ENCODE peak calls at places on chromosome X, in four cellular contexts. I, Q, V and U are unnamed samples.

GRCh38 chrX:48938721-48939416 is 18.5 kb downstream of the OTUD5 start:
- DNase-seq in I (no peak), V (no peak), Q (no peak), U (no peak)

GRCh38 chrX:38636949-38637819 is 75.8 kb downstream of the TSPAN7 start:
- DNase-seq in Q (no peak), I (no peak), V (peak), U (no peak)

GRCh38 chrX:10465254-10465653 is 155.1 kb downstream of the MID1 start:
- DNase-seq in Q (no peak), I (no peak), V (no peak), U (no peak)

GRCh38 chrX:134202561-134202960 is 34.4 kb upstream of the CCDC160 start:
- DNase-seq in V (no peak), Q (no peak), I (no peak), U (no peak)

GRCh38 chrX:102808336-102808735 is 87.8 kb downstream of the GPRASP3 start:
- DNase-seq in Q (no peak), I (no peak), V (no peak), U (no peak)

GRCh38 chrX:149121526-149121925 is 383.6 kb downstream of the IDS start:
- DNase-seq in V (no peak), Q (no peak), I (no peak), U (no peak)

GRCh38 chrX:93985621-93986020 is 311.6 kb downstream of the FAM133A start:
- DNase-seq in V (no peak), Q (no peak), I (no peak), U (no peak)

GRCh38 chrX:136950206-136950605 is 69.7 kb upstream of the RBMX start:
- DNase-seq in V (no peak), I (no peak), Q (no peak), U (no peak)

GRCh38 chrX:65874765-65875164 is 165.1 kb downstream of the VSIG4 start:
- DNase-seq in I (no peak), Q (peak), V (no peak), U (no peak)

GRCh38 chrX:152904151-152905080 is 6.5 kb downstream of the ZNF185 start:
- DNase-seq in V (no peak), I (no peak), Q (peak), U (no peak)

GRCh38 chrX:140090800-140091275 is 125.5 kb upstream of the CXorf66 start:
- DNase-seq in Q (no peak), I (no peak), V (no peak), U (no peak)

GRCh38 chrX:130916636-130917422 is 13.8 kb upstream of the ENOX2 start:
- DNase-seq in I (peak), V (peak), Q (peak), U (peak)

DNA sequence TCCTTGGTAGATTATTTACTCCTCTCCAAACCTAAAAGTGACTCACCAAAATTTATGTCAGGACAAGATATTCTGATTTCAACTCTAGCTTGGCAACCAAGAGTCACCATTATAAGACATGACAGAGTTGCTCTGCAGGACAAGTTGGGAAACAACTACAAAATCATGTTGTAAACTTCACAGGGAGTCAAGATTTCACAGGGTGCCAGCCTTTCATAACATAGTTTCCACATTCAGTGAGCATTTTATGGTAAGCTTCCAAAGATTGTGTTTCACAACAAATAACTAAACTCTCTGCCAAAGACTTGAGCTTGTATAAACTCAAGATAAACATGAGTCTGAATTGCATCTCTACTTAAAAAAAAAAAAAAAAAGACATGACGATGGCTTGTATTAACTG is 121.0 kb upstream of the DIAPH2 start:
- DNase-seq in I (no peak), Q (no peak), V (no peak), U (no peak)
- TF ChIP-seq POLR2AphosphoS5 in I (no peak), Q (no peak), V (no peak), U (no peak)

GRCh38 chrX:1661048-1661921 is 46.4 kb downstream of the ASMT start:
- DNase-seq in I (peak), Q (peak), V (peak), U (no peak)
- TF ChIP-seq TCF7L2 in I (no peak), Q (no peak), V (no peak), U (no peak)

GRCh38 chrX:107448625-107449468 is 605 bp upstream of the FRMPD3 start:
- DNase-seq in V (no peak), Q (no peak), I (no peak), U (no peak)
- H3K4me3 ChIP-seq in V (no peak), Q (no peak), I (peak), U (peak)

DNA sequence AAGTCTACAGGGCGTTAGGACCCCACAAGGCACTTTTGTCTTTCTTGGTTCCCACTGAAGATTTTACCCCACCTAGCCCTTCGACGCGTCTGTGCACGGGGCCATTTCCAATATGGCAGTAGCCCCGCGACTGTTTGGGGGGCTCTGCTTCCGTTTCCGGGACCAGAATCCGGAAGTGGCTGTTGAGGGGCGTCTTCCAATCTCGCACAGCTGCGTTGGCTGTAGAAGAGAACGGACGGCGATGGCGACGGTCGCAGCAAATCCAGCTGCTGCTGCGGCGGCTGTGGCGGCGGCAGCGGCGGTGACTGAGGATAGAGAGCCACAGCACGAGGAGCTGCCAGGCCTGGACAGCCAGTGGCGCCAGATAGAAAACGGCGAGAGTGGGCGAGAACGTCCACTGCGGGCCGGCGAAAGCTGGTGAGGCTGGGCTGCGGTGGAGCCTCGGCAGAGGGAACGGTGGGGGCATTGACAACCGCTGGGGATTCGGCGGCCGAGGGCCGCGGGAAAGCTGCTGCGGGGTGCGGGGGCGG is at the start of gene USP11:
- DNase-seq in Q (peak), I (no peak), V (peak), U (no peak)
- TF ChIP-seq POLR2AphosphoS5 in Q (no peak), I (no peak), V (peak), U (no peak)

DNA sequence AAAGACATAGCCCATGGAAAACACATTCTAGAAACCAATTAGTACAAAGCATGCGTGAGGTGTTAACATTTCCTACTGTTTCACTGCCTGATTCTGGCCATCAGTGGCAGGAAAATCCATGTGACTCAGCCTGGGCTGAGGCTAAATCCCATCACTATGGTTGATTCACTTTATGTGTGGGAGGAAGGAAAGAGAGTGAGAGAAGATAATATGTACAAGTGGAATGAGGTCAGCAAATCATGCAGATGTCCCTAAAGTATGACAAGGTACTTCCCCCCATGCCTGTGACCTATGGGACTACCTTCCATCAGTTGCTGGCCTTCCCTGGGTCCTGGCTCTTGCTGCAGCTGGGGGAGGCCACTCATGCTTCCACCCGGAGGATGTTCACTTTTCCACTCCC is 64.2 kb upstream of the MAP3K15 start:
- DNase-seq in Q (peak), I (no peak), V (no peak), U (no peak)
- TF ChIP-seq TCF7L2 in Q (no peak), I (no peak), V (no peak), U (no peak)

DNA sequence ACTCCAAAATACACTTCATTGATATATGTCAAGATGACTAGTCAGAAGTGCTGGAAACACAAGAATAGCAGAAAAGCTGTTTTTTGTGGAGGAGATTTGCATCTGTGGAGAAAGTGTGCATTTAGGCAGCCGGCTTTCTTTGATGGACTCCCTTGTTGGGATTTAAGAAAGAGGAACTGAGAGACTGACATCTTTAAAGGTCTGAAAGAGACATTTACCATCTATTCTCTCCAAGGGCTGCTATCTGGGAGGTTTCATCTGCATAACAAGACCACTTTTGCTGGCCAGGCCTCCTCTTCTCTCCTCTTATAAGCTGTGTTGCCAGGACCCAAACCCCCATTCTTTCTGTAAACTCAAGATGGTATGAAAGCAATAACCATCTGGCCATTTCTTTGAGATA is 1065.0 kb downstream of the NLGN4X start:
- DNase-seq in V (no peak), I (no peak), Q (no peak), U (no peak)
- H3K4me3 ChIP-seq in V (no peak), I (no peak), Q (no peak), U (no peak)

GRCh38 chrX:12954981-12955380 is 19.9 kb upstream of the TMSB4X start:
- DNase-seq in Q (no peak), I (no peak), V (no peak), U (no peak)
- TF ChIP-seq POLR2AphosphoS5 in Q (no peak), I (no peak), V (no peak), U (no peak)

DNA sequence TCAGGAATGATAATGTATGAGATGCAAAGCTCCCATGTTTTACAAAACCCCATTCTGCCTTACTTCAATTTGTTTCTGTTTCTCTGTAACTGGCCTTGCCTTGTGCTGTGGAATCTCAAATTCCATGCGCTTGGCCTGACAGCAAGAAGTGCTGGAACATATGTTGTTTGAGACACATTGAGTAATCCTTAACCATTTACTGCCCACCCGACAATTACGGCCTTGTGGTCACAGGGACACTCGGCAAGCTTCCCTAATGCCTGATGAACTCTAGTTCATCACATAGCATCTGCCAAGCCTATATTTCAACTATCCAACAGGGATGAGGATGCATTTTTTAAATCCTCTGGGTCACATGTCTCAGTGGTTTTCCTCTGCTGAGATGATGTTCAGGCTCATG is 226.4 kb upstream of the CASK start:
- DNase-seq in V (no peak), I (no peak), Q (no peak), U (no peak)
- TF ChIP-seq TCF7L2 in V (no peak), I (no peak), Q (no peak), U (no peak)

GRCh38 chrX:25004485-25005032 is 11.2 kb downstream of the ARX start:
- DNase-seq in V (no peak), Q (no peak), I (no peak), U (no peak)

GRCh38 chrX:25006586-25007058 is 9.1 kb downstream of the ARX start:
- DNase-seq in Q (no peak), V (no peak), I (no peak), U (no peak)

GRCh38 chrX:25005382-25006185 is 10.2 kb downstream of the ARX start:
- DNase-seq in Q (no peak), V (no peak), I (no peak), U (no peak)

GRCh38 chrX:25004040-25004439 is 11.7 kb downstream of the ARX start:
- DNase-seq in V (no peak), I (no peak), Q (no peak), U (no peak)

DNA sequence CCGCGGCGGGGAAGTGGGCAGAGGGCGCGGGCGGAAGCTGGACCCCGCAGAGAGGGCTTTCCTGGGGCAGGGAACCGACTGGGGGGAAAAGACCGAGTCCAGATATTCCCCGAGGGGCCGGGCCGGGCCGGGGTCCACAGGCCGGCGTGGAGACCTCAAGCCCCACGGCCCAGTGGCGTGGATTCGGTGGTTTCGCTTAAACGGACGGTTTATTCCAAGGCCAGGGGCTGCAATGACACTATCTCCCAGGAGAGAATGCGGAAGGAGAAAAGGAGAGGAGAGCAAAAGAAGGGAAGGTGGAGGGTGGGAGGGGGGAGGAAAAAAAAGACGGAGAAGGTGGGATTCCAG is 10.8 kb downstream of the ARX start:
- DNase-seq in V (no peak), I (no peak), Q (no peak), U (no peak)
- H3K4me3 ChIP-seq in V (no peak), I (no peak), Q (no peak), U (peak)